ENCODE peak calls at places on chromosome 14, in six cellular contexts. O is NCI-H748 treated with DMSO at 0.1 percent for 48 hours; L is AG09319; A is NCI-H2081; B is activated T-helper 1 cell treated with anti-CD3 and anti-CD28 coated beads, Interleukin-2, amount 50 U/mL, for 16 hours; M is NCI-H82. D is an unnamed sample.

GRCh38 chr14:68975667-68976066 is 3.4 kb downstream of the ACTN1 start:
- DNase-seq in M (no peak), L (no peak), B (no peak), O (no peak), A (no peak), D (no peak)

GRCh38 chr14:88289214-88289613 is 33.9 kb downstream of the KCNK10 start:
- DNase-seq in O (no peak), L (no peak), M (no peak), B (no peak), A (no peak), D (no peak)

GRCh38 chr14:75720828-75721227 is 59.8 kb downstream of the TTLL5 start:
- DNase-seq in L (no peak), M (no peak), O (no peak), B (no peak), A (no peak), D (no peak)

GRCh38 chr14:73807439-73807838 is 44.2 kb upstream of the PTGR2 start:
- DNase-seq in B (no peak), L (no peak), O (no peak), A (no peak), M (no peak), D (no peak)

GRCh38 chr14:81436296-81437138 is 36.4 kb upstream of the STON2 start:
- DNase-seq in A (peak), M (peak), L (no peak), O (peak), B (peak), D (no peak)

GRCh38 chr14:69828372-69828771 is 31.3 kb upstream of the SLC10A1 start:
- DNase-seq in A (no peak), O (no peak), B (no peak), M (no peak), L (no peak), D (no peak)

GRCh38 chr14:74955229-74955999 is at the start of gene PGF:
- DNase-seq in A (peak), B (no peak), L (no peak), M (peak), O (peak), D (no peak)

GRCh38 chr14:54650331-54651017 is 83.5 kb downstream of the SAMD4A start:
- DNase-seq in A (no peak), M (no peak), O (no peak), B (no peak), L (no peak), D (no peak)

GRCh38 chr14:60648169-60648933 is 926 bp downstream of the SIX1 start:
- DNase-seq in O (no peak), L (no peak), M (peak), A (no peak), B (no peak), D (no peak)

GRCh38 chr14:74249433-74250375 is 10.5 kb downstream of the VSX2 start:
- DNase-seq in O (no peak), L (no peak), M (no peak), A (no peak), B (no peak), D (no peak)

GRCh38 chr14:61498811-61499210 is 177.4 kb downstream of the PRKCH start:
- DNase-seq in O (no peak), M (peak), L (peak), B (no peak), A (no peak), D (no peak)

GRCh38 chr14:33880330-33880729 is 70.5 kb downstream of the EGLN3 start:
- DNase-seq in O (peak), M (no peak), L (no peak), A (no peak), B (no peak), D (no peak)

GRCh38 chr14:75979071-75979571 is 2.7 kb downstream of the TGFB3 start:
- DNase-seq in L (no peak), M (peak), A (no peak), B (no peak), O (no peak), D (no peak)

GRCh38 chr14:104801284-104802119 is 601 bp downstream of the ZBTB42 start:
- DNase-seq in M (no peak), A (no peak), L (no peak), B (no peak), O (no peak), D (no peak)

GRCh38 chr14:64726585-64726890 is 22.3 kb downstream of the PLEKHG3 start:
- DNase-seq in A (peak), M (peak), B (peak), L (no peak), O (no peak), D (no peak)

GRCh38 chr14:78327426-78328210 is 157.4 kb downstream of the NRXN3 start:
- DNase-seq in O (no peak), L (no peak), M (peak), A (no peak), B (no peak), D (no peak)

GRCh38 chr14:78967111-78967809 is 797.1 kb downstream of the NRXN3 start:
- DNase-seq in B (no peak), L (no peak), M (no peak), O (no peak), A (no peak), D (no peak)